ENCODE peak calls at places on chromosomes 13 and 19, in seven cellular contexts. One of them, this sample, is unnamed.

GRCh38 chr13:51148952-51149573 is 38.0 kb upstream of the C13orf42 start:
- DNase-seq in fibroblast of pulmonary artery: peak; percentile 77
- DNase-seq in lower leg skin: no peak
- DNase-seq in mesothelial cell of epicardium: peak; percentile 64
- DNase-seq in RWPE1: peak; percentile 26
- DNase-seq in IMR-90: peak; percentile 45
- DNase-seq in foreskin fibroblast: peak; percentile 42
- DNase-seq in this sample: peak; percentile 22

GRCh38 chr19:24033308-24033961 is 53.6 kb upstream of the ZNF254 start:
- DNase-seq in IMR-90: peak; percentile 91
- DNase-seq in lower leg skin: peak; percentile 97
- DNase-seq in mesothelial cell of epicardium: peak; percentile 85
- DNase-seq in RWPE1: peak; percentile 97
- DNase-seq in foreskin fibroblast: peak; percentile 88
- DNase-seq in fibroblast of pulmonary artery: peak; percentile 93
- DNase-seq in this sample: peak; percentile 90

GRCh38 chr13:96090240-96091101 is 564 bp downstream of the HS6ST3 start:
- DNase-seq in fibroblast of pulmonary artery: no peak
- DNase-seq in mesothelial cell of epicardium: peak; percentile 50
- DNase-seq in foreskin fibroblast: peak; percentile 12
- DNase-seq in RWPE1: peak; percentile 14
- DNase-seq in lower leg skin: peak; percentile 83
- DNase-seq in IMR-90: no peak
- DNase-seq in this sample: no peak

GRCh38 chr13:40146586-40147240 is 491.3 kb downstream of the COG6 start:
- DNase-seq in IMR-90: no peak
- DNase-seq in RWPE1: no peak
- DNase-seq in lower leg skin: no peak
- DNase-seq in fibroblast of pulmonary artery: no peak
- DNase-seq in foreskin fibroblast: no peak
- DNase-seq in mesothelial cell of epicardium: no peak
- DNase-seq in this sample: peak; percentile 33

GRCh38 chr13:109275848-109276247 is 510.5 kb downstream of the IRS2 start:
- DNase-seq in IMR-90: no peak
- DNase-seq in foreskin fibroblast: no peak
- DNase-seq in fibroblast of pulmonary artery: no peak
- DNase-seq in mesothelial cell of epicardium: no peak
- DNase-seq in RWPE1: peak; percentile 12
- DNase-seq in lower leg skin: no peak
- DNase-seq in this sample: no peak

GRCh38 chr13:109336730-109337129 is 449.7 kb downstream of the IRS2 start:
- DNase-seq in fibroblast of pulmonary artery: peak; percentile 77
- DNase-seq in RWPE1: peak; percentile 4
- DNase-seq in foreskin fibroblast: peak; percentile 77
- DNase-seq in lower leg skin: no peak
- DNase-seq in IMR-90: peak; percentile 85
- DNase-seq in mesothelial cell of epicardium: no peak
- DNase-seq in this sample: no peak

GRCh38 chr13:28046981-28047380 is 53.4 kb downstream of the FLT3 start:
- DNase-seq in fibroblast of pulmonary artery: no peak
- DNase-seq in lower leg skin: no peak
- DNase-seq in RWPE1: no peak
- DNase-seq in mesothelial cell of epicardium: no peak
- DNase-seq in IMR-90: peak; percentile 94
- DNase-seq in foreskin fibroblast: peak; percentile 7
- DNase-seq in this sample: no peak

GRCh38 chr19:15284091-15284490 is 48.2 kb downstream of the BRD4 start:
- DNase-seq in IMR-90: no peak
- DNase-seq in RWPE1: no peak
- DNase-seq in lower leg skin: no peak
- DNase-seq in fibroblast of pulmonary artery: no peak
- DNase-seq in foreskin fibroblast: no peak
- DNase-seq in mesothelial cell of epicardium: no peak
- DNase-seq in this sample: no peak

GRCh38 chr13:21753117-21753729 is 82.3 kb downstream of the FGF9 start:
- DNase-seq in mesothelial cell of epicardium: no peak
- DNase-seq in fibroblast of pulmonary artery: no peak
- DNase-seq in foreskin fibroblast: no peak
- DNase-seq in lower leg skin: no peak
- DNase-seq in RWPE1: no peak
- DNase-seq in IMR-90: no peak
- DNase-seq in this sample: no peak

GRCh38 chr13:64428196-64428595 is 2801.9 kb downstream of the PCDH9 start:
- DNase-seq in IMR-90: peak; percentile 76
- DNase-seq in mesothelial cell of epicardium: no peak
- DNase-seq in fibroblast of pulmonary artery: peak; percentile 3
- DNase-seq in foreskin fibroblast: peak; percentile 75
- DNase-seq in RWPE1: no peak
- DNase-seq in lower leg skin: no peak
- DNase-seq in this sample: no peak

GRCh38 chr19:34269968-34270621 is 15.7 kb downstream of the GARRE1 start:
- DNase-seq in foreskin fibroblast: peak; percentile 68
- DNase-seq in lower leg skin: peak; percentile 87
- DNase-seq in fibroblast of pulmonary artery: peak; percentile 92
- DNase-seq in RWPE1: peak; percentile 61
- DNase-seq in mesothelial cell of epicardium: no peak
- DNase-seq in IMR-90: peak; percentile 66
- DNase-seq in this sample: peak; percentile 77

GRCh38 chr13:46184277-46184699 is 2.3 kb upstream of the LCP1 start:
- DNase-seq in lower leg skin: peak; percentile 87
- DNase-seq in fibroblast of pulmonary artery: peak; percentile 19
- DNase-seq in RWPE1: no peak
- DNase-seq in foreskin fibroblast: no peak
- DNase-seq in mesothelial cell of epicardium: no peak
- DNase-seq in IMR-90: no peak
- DNase-seq in this sample: peak; percentile 91

GRCh38 chr19:50427997-50428425 is 4.7 kb upstream of the MYBPC2 start:
- DNase-seq in IMR-90: peak; percentile 69
- DNase-seq in lower leg skin: peak; percentile 97
- DNase-seq in foreskin fibroblast: peak; percentile 76
- DNase-seq in mesothelial cell of epicardium: peak; percentile 67
- DNase-seq in fibroblast of pulmonary artery: peak; percentile 84
- DNase-seq in RWPE1: peak; percentile 17
- DNase-seq in this sample: no peak

GRCh38 chr13:51326782-51327181 is 12.7 kb upstream of the SERPINE3 start:
- DNase-seq in IMR-90: no peak
- DNase-seq in fibroblast of pulmonary artery: no peak
- DNase-seq in mesothelial cell of epicardium: no peak
- DNase-seq in lower leg skin: no peak
- DNase-seq in RWPE1: no peak
- DNase-seq in foreskin fibroblast: no peak
- DNase-seq in this sample: no peak

GRCh38 chr19:1929051-1929742 is 11.8 kb upstream of the CSNK1G2 start:
- DNase-seq in RWPE1: peak; percentile 80
- DNase-seq in fibroblast of pulmonary artery: peak; percentile 74
- DNase-seq in lower leg skin: peak; percentile 94
- DNase-seq in mesothelial cell of epicardium: peak; percentile 83
- DNase-seq in foreskin fibroblast: peak; percentile 47
- DNase-seq in IMR-90: peak; percentile 52
- DNase-seq in this sample: peak; percentile 87

GRCh38 chr13:41588899-41589298 is 131.5 kb downstream of the RGCC start:
- DNase-seq in fibroblast of pulmonary artery: peak; percentile 85
- DNase-seq in RWPE1: peak; percentile 85
- DNase-seq in IMR-90: peak; percentile 97
- DNase-seq in lower leg skin: no peak
- DNase-seq in foreskin fibroblast: peak; percentile 86
- DNase-seq in mesothelial cell of epicardium: no peak
- DNase-seq in this sample: peak; percentile 46

DNA sequence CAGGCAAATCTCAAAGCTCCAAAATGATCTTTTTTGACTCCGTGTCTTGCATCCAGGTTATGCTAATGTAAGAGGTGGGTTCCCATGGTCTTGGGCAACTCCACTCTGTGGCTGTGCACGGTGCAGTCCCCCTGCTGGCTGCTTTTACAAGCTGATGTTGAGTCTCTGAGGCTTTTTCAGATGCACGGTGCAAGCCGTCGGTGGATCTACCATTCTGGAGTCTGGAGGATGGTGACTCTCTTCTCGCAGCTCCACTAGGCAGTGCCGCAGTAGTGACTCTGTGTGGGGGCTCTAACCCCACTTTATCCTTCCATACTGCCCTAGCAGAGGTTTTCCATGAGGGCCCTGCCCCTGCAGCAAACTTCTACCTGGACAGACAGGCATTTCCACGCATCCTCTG is 266.8 kb upstream of the GPC6 start:
- DNase-seq in foreskin fibroblast: no peak
- DNase-seq in mesothelial cell of epicardium: no peak
- DNase-seq in RWPE1: no peak
- DNase-seq in IMR-90: no peak
- DNase-seq in fibroblast of pulmonary artery: no peak
- DNase-seq in lower leg skin: no peak
- DNase-seq in this sample: no peak
- TF ChIP-seq CTCF in foreskin fibroblast: no peak
- TF ChIP-seq CTCF in mesothelial cell of epicardium: no peak
- TF ChIP-seq CTCF in RWPE1: no peak
- TF ChIP-seq CTCF in IMR-90: no peak
- TF ChIP-seq CTCF in fibroblast of pulmonary artery: no peak
- TF ChIP-seq CTCF in lower leg skin: no peak
- TF ChIP-seq CTCF in this sample: no peak

GRCh38 chr19:29241324-29241723 is 28.4 kb upstream of the UQCRFS1 start:
- DNase-seq in IMR-90: no peak
- DNase-seq in fibroblast of pulmonary artery: no peak
- DNase-seq in mesothelial cell of epicardium: no peak
- DNase-seq in lower leg skin: no peak
- DNase-seq in RWPE1: no peak
- DNase-seq in foreskin fibroblast: no peak
- DNase-seq in this sample: no peak

GRCh38 chr19:29248332-29248844 is 35.4 kb upstream of the UQCRFS1 start:
- DNase-seq in foreskin fibroblast: no peak
- DNase-seq in lower leg skin: peak; percentile 45
- DNase-seq in IMR-90: no peak
- DNase-seq in fibroblast of pulmonary artery: no peak
- DNase-seq in mesothelial cell of epicardium: no peak
- DNase-seq in RWPE1: no peak
- DNase-seq in this sample: no peak

GRCh38 chr19:29245221-29245620 is 32.3 kb upstream of the UQCRFS1 start:
- DNase-seq in IMR-90: no peak
- DNase-seq in RWPE1: no peak
- DNase-seq in fibroblast of pulmonary artery: peak; percentile 2
- DNase-seq in mesothelial cell of epicardium: no peak
- DNase-seq in foreskin fibroblast: no peak
- DNase-seq in lower leg skin: no peak
- DNase-seq in this sample: no peak

GRCh38 chr19:29247912-29248311 is 35.0 kb upstream of the UQCRFS1 start:
- DNase-seq in lower leg skin: no peak
- DNase-seq in mesothelial cell of epicardium: no peak
- DNase-seq in fibroblast of pulmonary artery: no peak
- DNase-seq in RWPE1: no peak
- DNase-seq in foreskin fibroblast: no peak
- DNase-seq in IMR-90: no peak
- DNase-seq in this sample: no peak

DNA sequence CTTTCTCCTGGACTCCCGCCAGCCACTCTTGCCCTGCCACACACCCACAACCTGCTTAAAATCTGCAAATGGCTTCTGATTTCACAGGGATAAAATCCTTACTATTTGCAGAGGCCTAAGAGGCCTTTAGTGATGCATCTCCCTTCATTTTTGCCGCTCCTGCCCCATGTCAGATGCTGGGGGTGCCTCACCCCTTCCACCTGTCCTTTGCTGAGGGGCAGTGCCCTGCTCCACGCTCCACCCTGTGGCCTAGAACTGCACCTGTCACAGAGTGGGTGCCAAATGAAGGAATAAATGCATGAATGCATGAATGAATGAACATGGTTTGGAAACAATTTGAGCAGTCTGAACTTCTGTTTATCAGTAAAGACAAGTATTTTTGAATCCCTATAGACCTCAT is 34.1 kb upstream of the UQCRFS1 start:
- DNase-seq in mesothelial cell of epicardium: no peak
- DNase-seq in IMR-90: no peak
- DNase-seq in foreskin fibroblast: no peak
- DNase-seq in lower leg skin: no peak
- DNase-seq in RWPE1: no peak
- DNase-seq in fibroblast of pulmonary artery: no peak
- DNase-seq in this sample: no peak
- TF ChIP-seq CTCF in mesothelial cell of epicardium: no peak
- TF ChIP-seq CTCF in IMR-90: no peak
- TF ChIP-seq CTCF in foreskin fibroblast: no peak
- TF ChIP-seq CTCF in lower leg skin: no peak
- TF ChIP-seq CTCF in RWPE1: no peak
- TF ChIP-seq CTCF in fibroblast of pulmonary artery: no peak
- TF ChIP-seq CTCF in this sample: no peak

GRCh38 chr13:23767806-23768205 is 121.4 kb downstream of the MIPEP start:
- DNase-seq in lower leg skin: no peak
- DNase-seq in RWPE1: no peak
- DNase-seq in foreskin fibroblast: no peak
- DNase-seq in IMR-90: no peak
- DNase-seq in mesothelial cell of epicardium: no peak
- DNase-seq in fibroblast of pulmonary artery: no peak
- DNase-seq in this sample: no peak

GRCh38 chr13:23766939-23767338 is 122.3 kb downstream of the MIPEP start:
- DNase-seq in fibroblast of pulmonary artery: no peak
- DNase-seq in foreskin fibroblast: no peak
- DNase-seq in RWPE1: no peak
- DNase-seq in mesothelial cell of epicardium: no peak
- DNase-seq in lower leg skin: no peak
- DNase-seq in IMR-90: no peak
- DNase-seq in this sample: no peak

GRCh38 chr13:23772717-23773116 is 116.5 kb downstream of the MIPEP start:
- DNase-seq in foreskin fibroblast: no peak
- DNase-seq in mesothelial cell of epicardium: no peak
- DNase-seq in IMR-90: no peak
- DNase-seq in lower leg skin: no peak
- DNase-seq in fibroblast of pulmonary artery: no peak
- DNase-seq in RWPE1: no peak
- DNase-seq in this sample: no peak

GRCh38 chr13:23771966-23772365 is 117.2 kb downstream of the MIPEP start:
- DNase-seq in fibroblast of pulmonary artery: no peak
- DNase-seq in foreskin fibroblast: no peak
- DNase-seq in IMR-90: no peak
- DNase-seq in RWPE1: peak; percentile 49
- DNase-seq in lower leg skin: no peak
- DNase-seq in mesothelial cell of epicardium: no peak
- DNase-seq in this sample: no peak

GRCh38 chr13:23770428-23770827 is 118.8 kb downstream of the MIPEP start:
- DNase-seq in foreskin fibroblast: no peak
- DNase-seq in IMR-90: no peak
- DNase-seq in RWPE1: no peak
- DNase-seq in fibroblast of pulmonary artery: no peak
- DNase-seq in mesothelial cell of epicardium: no peak
- DNase-seq in lower leg skin: no peak
- DNase-seq in this sample: no peak
- TF ChIP-seq CTCF in foreskin fibroblast: no peak
- TF ChIP-seq CTCF in IMR-90: no peak
- TF ChIP-seq CTCF in RWPE1: no peak
- TF ChIP-seq CTCF in fibroblast of pulmonary artery: no peak
- TF ChIP-seq CTCF in mesothelial cell of epicardium: no peak
- TF ChIP-seq CTCF in lower leg skin: no peak
- TF ChIP-seq CTCF in this sample: no peak

GRCh38 chr13:72412481-72412880 is 314.9 kb downstream of the MZT1 start:
- DNase-seq in foreskin fibroblast: no peak
- DNase-seq in mesothelial cell of epicardium: no peak
- DNase-seq in lower leg skin: no peak
- DNase-seq in RWPE1: no peak
- DNase-seq in fibroblast of pulmonary artery: no peak
- DNase-seq in IMR-90: no peak
- DNase-seq in this sample: no peak
- TF ChIP-seq CTCF in foreskin fibroblast: no peak
- TF ChIP-seq CTCF in mesothelial cell of epicardium: no peak
- TF ChIP-seq CTCF in lower leg skin: no peak
- TF ChIP-seq CTCF in RWPE1: no peak
- TF ChIP-seq CTCF in fibroblast of pulmonary artery: no peak
- TF ChIP-seq CTCF in IMR-90: no peak
- TF ChIP-seq CTCF in this sample: no peak

This sample was measured in activated CD8-positive, alpha-beta T cell treated with anti-CD3 and anti-CD28 coated beads for 36 hours.